ENCODE peak calls at places on chromosomes 1 and 21, in seven cellular contexts. U is WTC11; X is HTR-8/SVneo; A is HT1080; K is effector CD4-positive, alpha-beta T cell; P is T-helper 2 cell; B is occipital lobe. D is an unnamed sample.
A peak's percentile ranks its signal among the peaks of the same experiment; 100 is the strongest.

GRCh38 chr1:98027044-98027443 is 106.2 kb upstream of the DPYD start:
- DNase-seq in X (no peak), P (no peak), K (no peak), B (no peak), U (no peak), A (no peak), D (no peak)

GRCh38 chr1:6185151-6185550 is 5.0 kb upstream of the CHD5 start:
- DNase-seq in U (no peak), A (no peak), K (no peak), X (no peak), P (no peak), B (no peak), D (no peak)

GRCh38 chr21:35511298-35512162 is 462.4 kb upstream of the RUNX1 start:
- DNase-seq in B (no peak), P (no peak), U (no peak), A (peak; percentile 76), X (no peak), K (no peak), D (no peak)

GRCh38 chr1:64043328-64043727 is 160.1 kb upstream of the UBE2U start:
- DNase-seq in P (no peak), K (no peak), A (no peak), B (no peak), X (no peak), U (no peak), D (no peak)

GRCh38 chr1:226883630-226884029 is 13.2 kb downstream of the PSEN2 start:
- DNase-seq in P (no peak), B (no peak), K (no peak), A (no peak), U (no peak), X (no peak), D (no peak)

GRCh38 chr1:196403803-196404690 is 204.2 kb downstream of the KCNT2 start:
- DNase-seq in B (no peak), U (no peak), K (no peak), P (no peak), X (no peak), A (no peak), D (no peak)

GRCh38 chr1:117128323-117129079 is 7.0 kb upstream of the TRIM45 start:
- DNase-seq in A (peak; percentile 59), B (no peak), K (no peak), P (peak; percentile 6), X (peak; percentile 17), U (no peak), D (no peak)

GRCh38 chr1:46817814-46818213 is 19.0 kb downstream of the CYP4B1 start:
- DNase-seq in A (no peak), P (no peak), B (no peak), K (no peak), U (no peak), X (no peak), D (no peak)